ENCODE peak calls at places on chromosomes 3 and 15, in five cellular contexts. One of them, this sample, is unnamed.

GRCh38 chr15:100997442-100997841 is 78.3 kb downstream of the LRRK1 start:
- DNase-seq in endothelial cell of umbilical vein: no peak
- DNase-seq in NCI-H460: no peak
- DNase-seq in activated CD8-positive, alpha-beta memory T cell treated with anti-CD3 and anti-CD28 coated beads for 48 hours: no peak
- DNase-seq in Calu3: no peak
- DNase-seq in this sample: no peak

GRCh38 chr3:132256984-132257383 is 60.2 kb upstream of the ACP3 start:
- DNase-seq in endothelial cell of umbilical vein: peak
- DNase-seq in NCI-H460: peak
- DNase-seq in activated CD8-positive, alpha-beta memory T cell treated with anti-CD3 and anti-CD28 coated beads for 48 hours: no peak
- DNase-seq in Calu3: peak
- DNase-seq in this sample: peak

GRCh38 chr3:57917611-57918010 is 90.6 kb upstream of the FLNB start:
- DNase-seq in endothelial cell of umbilical vein: no peak
- DNase-seq in NCI-H460: no peak
- DNase-seq in activated CD8-positive, alpha-beta memory T cell treated with anti-CD3 and anti-CD28 coated beads for 48 hours: no peak
- DNase-seq in Calu3: no peak
- DNase-seq in this sample: no peak

GRCh38 chr3:51975857-51976549 is 1.1 kb downstream of the ABHD14A start:
- DNase-seq in endothelial cell of umbilical vein: peak
- DNase-seq in NCI-H460: no peak
- DNase-seq in activated CD8-positive, alpha-beta memory T cell treated with anti-CD3 and anti-CD28 coated beads for 48 hours: no peak
- DNase-seq in Calu3: no peak
- DNase-seq in this sample: no peak

GRCh38 chr3:193869221-193870201 is 266.4 kb upstream of the HES1 start:
- DNase-seq in endothelial cell of umbilical vein: peak
- DNase-seq in NCI-H460: peak
- DNase-seq in activated CD8-positive, alpha-beta memory T cell treated with anti-CD3 and anti-CD28 coated beads for 48 hours: peak
- DNase-seq in Calu3: peak
- DNase-seq in this sample: peak

GRCh38 chr3:138944842-138945645 is 1.9 kb downstream of the FOXL2 start:
- DNase-seq in endothelial cell of umbilical vein: no peak
- DNase-seq in NCI-H460: no peak
- DNase-seq in activated CD8-positive, alpha-beta memory T cell treated with anti-CD3 and anti-CD28 coated beads for 48 hours: no peak
- DNase-seq in Calu3: peak
- DNase-seq in this sample: no peak

GRCh38 chr15:97023131-97023844 is 692.8 kb downstream of the NR2F2 start:
- DNase-seq in endothelial cell of umbilical vein: peak
- DNase-seq in NCI-H460: no peak
- DNase-seq in activated CD8-positive, alpha-beta memory T cell treated with anti-CD3 and anti-CD28 coated beads for 48 hours: no peak
- DNase-seq in Calu3: no peak
- DNase-seq in this sample: no peak

GRCh38 chr15:90609254-90610185 is 79.8 kb downstream of the CRTC3 start:
- DNase-seq in endothelial cell of umbilical vein: no peak
- DNase-seq in NCI-H460: no peak
- DNase-seq in activated CD8-positive, alpha-beta memory T cell treated with anti-CD3 and anti-CD28 coated beads for 48 hours: no peak
- DNase-seq in Calu3: no peak
- DNase-seq in this sample: no peak

GRCh38 chr15:29567336-29567735 is 254.9 kb downstream of the TJP1 start:
- DNase-seq in endothelial cell of umbilical vein: no peak
- DNase-seq in NCI-H460: no peak
- DNase-seq in activated CD8-positive, alpha-beta memory T cell treated with anti-CD3 and anti-CD28 coated beads for 48 hours: no peak
- DNase-seq in Calu3: no peak
- DNase-seq in this sample: no peak

GRCh38 chr3:134067311-134068161 is 37.8 kb upstream of the SLCO2A1 start:
- DNase-seq in endothelial cell of umbilical vein: peak
- DNase-seq in NCI-H460: no peak
- DNase-seq in activated CD8-positive, alpha-beta memory T cell treated with anti-CD3 and anti-CD28 coated beads for 48 hours: no peak
- DNase-seq in Calu3: no peak
- DNase-seq in this sample: no peak

GRCh38 chr15:36883705-36884355 is 216.5 kb downstream of the MEIS2 start:
- DNase-seq in endothelial cell of umbilical vein: peak
- DNase-seq in NCI-H460: peak
- DNase-seq in activated CD8-positive, alpha-beta memory T cell treated with anti-CD3 and anti-CD28 coated beads for 48 hours: peak
- DNase-seq in Calu3: peak
- DNase-seq in this sample: peak

GRCh38 chr3:138752886-138753285 is 81.8 kb downstream of the PIK3CB start:
- DNase-seq in endothelial cell of umbilical vein: no peak
- DNase-seq in NCI-H460: no peak
- DNase-seq in activated CD8-positive, alpha-beta memory T cell treated with anti-CD3 and anti-CD28 coated beads for 48 hours: no peak
- DNase-seq in Calu3: no peak
- DNase-seq in this sample: no peak

GRCh38 chr15:71780349-71780976 is 29.9 kb upstream of the NR2E3 start:
- DNase-seq in endothelial cell of umbilical vein: peak
- DNase-seq in NCI-H460: peak
- DNase-seq in activated CD8-positive, alpha-beta memory T cell treated with anti-CD3 and anti-CD28 coated beads for 48 hours: no peak
- DNase-seq in Calu3: peak
- DNase-seq in this sample: peak

GRCh38 chr15:25783607-25784131 is 79.5 kb downstream of the ATP10A start:
- DNase-seq in endothelial cell of umbilical vein: no peak
- DNase-seq in NCI-H460: no peak
- DNase-seq in activated CD8-positive, alpha-beta memory T cell treated with anti-CD3 and anti-CD28 coated beads for 48 hours: no peak
- DNase-seq in Calu3: no peak
- DNase-seq in this sample: peak

GRCh38 chr15:68405426-68406250 is 26.3 kb downstream of the ITGA11 start:
- DNase-seq in endothelial cell of umbilical vein: no peak
- DNase-seq in NCI-H460: no peak
- DNase-seq in activated CD8-positive, alpha-beta memory T cell treated with anti-CD3 and anti-CD28 coated beads for 48 hours: no peak
- DNase-seq in Calu3: no peak
- DNase-seq in this sample: no peak

GRCh38 chr3:183213941-183214612 is 39.0 kb upstream of the B3GNT5 start:
- DNase-seq in endothelial cell of umbilical vein: peak
- DNase-seq in NCI-H460: no peak
- DNase-seq in activated CD8-positive, alpha-beta memory T cell treated with anti-CD3 and anti-CD28 coated beads for 48 hours: no peak
- DNase-seq in Calu3: no peak
- DNase-seq in this sample: no peak

GRCh38 chr15:36831125-36831914 is 251.9 kb downstream of the CDIN1 start:
- DNase-seq in endothelial cell of umbilical vein: no peak
- DNase-seq in NCI-H460: no peak
- DNase-seq in activated CD8-positive, alpha-beta memory T cell treated with anti-CD3 and anti-CD28 coated beads for 48 hours: no peak
- DNase-seq in Calu3: peak
- DNase-seq in this sample: no peak

GRCh38 chr15:36501063-36501678 is 78.3 kb upstream of the CDIN1 start:
- DNase-seq in endothelial cell of umbilical vein: peak
- DNase-seq in NCI-H460: peak
- DNase-seq in activated CD8-positive, alpha-beta memory T cell treated with anti-CD3 and anti-CD28 coated beads for 48 hours: no peak
- DNase-seq in Calu3: peak
- DNase-seq in this sample: peak

GRCh38 chr3:128488636-128488994 is 4.4 kb downstream of the GATA2 start:
- DNase-seq in endothelial cell of umbilical vein: no peak
- DNase-seq in NCI-H460: no peak
- DNase-seq in activated CD8-positive, alpha-beta memory T cell treated with anti-CD3 and anti-CD28 coated beads for 48 hours: no peak
- DNase-seq in Calu3: no peak
- DNase-seq in this sample: no peak

GRCh38 chr3:113193298-113193697 is 18.1 kb upstream of the BOC start:
- DNase-seq in endothelial cell of umbilical vein: no peak
- DNase-seq in NCI-H460: no peak
- DNase-seq in activated CD8-positive, alpha-beta memory T cell treated with anti-CD3 and anti-CD28 coated beads for 48 hours: no peak
- DNase-seq in Calu3: no peak
- DNase-seq in this sample: no peak

GRCh38 chr3:2810723-2811122 is 299.5 kb downstream of the IL5RA start:
- DNase-seq in endothelial cell of umbilical vein: no peak
- DNase-seq in NCI-H460: no peak
- DNase-seq in activated CD8-positive, alpha-beta memory T cell treated with anti-CD3 and anti-CD28 coated beads for 48 hours: no peak
- DNase-seq in Calu3: no peak
- DNase-seq in this sample: no peak

GRCh38 chr3:194212869-194213320 is 76.9 kb downstream of the HES1 start:
- DNase-seq in endothelial cell of umbilical vein: no peak
- DNase-seq in NCI-H460: no peak
- DNase-seq in activated CD8-positive, alpha-beta memory T cell treated with anti-CD3 and anti-CD28 coated beads for 48 hours: no peak
- DNase-seq in Calu3: no peak
- DNase-seq in this sample: no peak

GRCh38 chr15:80677041-80677440 is 18.1 kb upstream of the ABHD17C start:
- DNase-seq in endothelial cell of umbilical vein: no peak
- DNase-seq in NCI-H460: no peak
- DNase-seq in activated CD8-positive, alpha-beta memory T cell treated with anti-CD3 and anti-CD28 coated beads for 48 hours: no peak
- DNase-seq in Calu3: no peak
- DNase-seq in this sample: no peak

GRCh38 chr3:194756460-194757355 is 71.0 kb downstream of the FAM43A start:
- DNase-seq in endothelial cell of umbilical vein: no peak
- DNase-seq in NCI-H460: no peak
- DNase-seq in activated CD8-positive, alpha-beta memory T cell treated with anti-CD3 and anti-CD28 coated beads for 48 hours: no peak
- DNase-seq in Calu3: no peak
- DNase-seq in this sample: no peak

GRCh38 chr15:72178976-72179585 is 18.5 kb downstream of the GRAMD2A start:
- DNase-seq in endothelial cell of umbilical vein: no peak
- DNase-seq in NCI-H460: no peak
- DNase-seq in activated CD8-positive, alpha-beta memory T cell treated with anti-CD3 and anti-CD28 coated beads for 48 hours: no peak
- DNase-seq in Calu3: no peak
- DNase-seq in this sample: no peak

GRCh38 chr3:170560717-170561382 is 25.0 kb downstream of the SLC7A14 start:
- DNase-seq in endothelial cell of umbilical vein: no peak
- DNase-seq in NCI-H460: no peak
- DNase-seq in activated CD8-positive, alpha-beta memory T cell treated with anti-CD3 and anti-CD28 coated beads for 48 hours: no peak
- DNase-seq in Calu3: no peak
- DNase-seq in this sample: no peak

GRCh38 chr3:132535575-132536441 is 61.3 kb upstream of the ACKR4 start:
- DNase-seq in endothelial cell of umbilical vein: peak
- DNase-seq in NCI-H460: peak
- DNase-seq in activated CD8-positive, alpha-beta memory T cell treated with anti-CD3 and anti-CD28 coated beads for 48 hours: no peak
- DNase-seq in Calu3: peak
- DNase-seq in this sample: peak

GRCh38 chr3:124298951-124299350 is 307.0 kb upstream of the ROPN1 start:
- DNase-seq in endothelial cell of umbilical vein: no peak
- DNase-seq in NCI-H460: no peak
- DNase-seq in activated CD8-positive, alpha-beta memory T cell treated with anti-CD3 and anti-CD28 coated beads for 48 hours: no peak
- DNase-seq in Calu3: no peak
- DNase-seq in this sample: no peak

GRCh38 chr3:42874749-42875148 is 930 bp downstream of the CYP8B1 start:
- DNase-seq in endothelial cell of umbilical vein: no peak
- DNase-seq in NCI-H460: no peak
- DNase-seq in activated CD8-positive, alpha-beta memory T cell treated with anti-CD3 and anti-CD28 coated beads for 48 hours: no peak
- DNase-seq in Calu3: no peak
- DNase-seq in this sample: no peak

GRCh38 chr3:41234823-41235722 is 35.8 kb downstream of the CTNNB1 start:
- DNase-seq in endothelial cell of umbilical vein: no peak
- DNase-seq in NCI-H460: no peak
- DNase-seq in activated CD8-positive, alpha-beta memory T cell treated with anti-CD3 and anti-CD28 coated beads for 48 hours: no peak
- DNase-seq in Calu3: no peak
- DNase-seq in this sample: peak

GRCh38 chr15:45023659-45024320 is 795 bp downstream of the SORD start:
- DNase-seq in endothelial cell of umbilical vein: peak
- DNase-seq in NCI-H460: peak
- DNase-seq in activated CD8-positive, alpha-beta memory T cell treated with anti-CD3 and anti-CD28 coated beads for 48 hours: no peak
- DNase-seq in Calu3: no peak
- DNase-seq in this sample: peak

GRCh38 chr3:126525853-126526667 is 2.1 kb downstream of the CHST13 start:
- DNase-seq in endothelial cell of umbilical vein: no peak
- DNase-seq in NCI-H460: no peak
- DNase-seq in activated CD8-positive, alpha-beta memory T cell treated with anti-CD3 and anti-CD28 coated beads for 48 hours: no peak
- DNase-seq in Calu3: no peak
- DNase-seq in this sample: no peak

GRCh38 chr3:138124689-138125420 is 7.3 kb downstream of the A4GNT start:
- DNase-seq in endothelial cell of umbilical vein: no peak
- DNase-seq in NCI-H460: no peak
- DNase-seq in activated CD8-positive, alpha-beta memory T cell treated with anti-CD3 and anti-CD28 coated beads for 48 hours: no peak
- DNase-seq in Calu3: no peak
- DNase-seq in this sample: no peak

GRCh38 chr3:188937389-188937788 is 234.4 kb upstream of the TPRG1 start:
- DNase-seq in endothelial cell of umbilical vein: peak
- DNase-seq in NCI-H460: no peak
- DNase-seq in activated CD8-positive, alpha-beta memory T cell treated with anti-CD3 and anti-CD28 coated beads for 48 hours: no peak
- DNase-seq in Calu3: no peak
- DNase-seq in this sample: no peak

GRCh38 chr3:22724439-22724838 is 478.7 kb upstream of the UBE2E2 start:
- DNase-seq in endothelial cell of umbilical vein: no peak
- DNase-seq in NCI-H460: no peak
- DNase-seq in activated CD8-positive, alpha-beta memory T cell treated with anti-CD3 and anti-CD28 coated beads for 48 hours: no peak
- DNase-seq in Calu3: no peak
- DNase-seq in this sample: no peak

GRCh38 chr3:71069797-71070196 is 513.7 kb downstream of the FOXP1 start:
- DNase-seq in endothelial cell of umbilical vein: peak
- DNase-seq in NCI-H460: peak
- DNase-seq in activated CD8-positive, alpha-beta memory T cell treated with anti-CD3 and anti-CD28 coated beads for 48 hours: no peak
- DNase-seq in Calu3: peak
- DNase-seq in this sample: peak

This sample was measured in SK-MEL-5.